ENCODE peak calls at places on chromosomes 3 and 15, in six cellular contexts. G, U, M, K, L and Q are unnamed samples.

GRCh38 chr15:69626095-69627066 is 173.8 kb downstream of the RPLP1 start:
- DNase-seq in L (no peak), U (no peak), K (no peak), G (no peak), M (no peak), Q (no peak)

GRCh38 chr3:11367116-11367781 is 95.1 kb downstream of the ATG7 start:
- DNase-seq in G (no peak), M (peak; percentile 86), U (peak; percentile 49), K (no peak), L (peak; percentile 82), Q (no peak)

GRCh38 chr15:32717290-32718081 is at the start of gene GREM1:
- DNase-seq in K (no peak), L (no peak), G (no peak), U (peak; percentile 81), M (peak; percentile 65), Q (no peak)

GRCh38 chr3:169659096-169659521 is 4.4 kb downstream of the MECOM start:
- DNase-seq in U (no peak), K (no peak), L (no peak), G (no peak), M (peak; percentile 63), Q (no peak)

GRCh38 chr3:105798381-105798934 is 70.4 kb downstream of the CBLB start:
- DNase-seq in K (no peak), U (no peak), L (no peak), M (no peak), G (no peak), Q (no peak)

GRCh38 chr3:146524961-146525360 is 19.4 kb downstream of the PLSCR1 start:
- DNase-seq in U (no peak), G (no peak), L (no peak), M (peak; percentile 23), K (no peak), Q (no peak)

GRCh38 chr15:49901867-49902775 is 216.9 kb downstream of the ATP8B4 start:
- DNase-seq in K (no peak), G (no peak), L (no peak), U (no peak), M (peak; percentile 91), Q (no peak)

GRCh38 chr15:63599401-63600000 is 2.3 kb downstream of the FBXL22 start:
- DNase-seq in K (no peak), M (peak; percentile 16), G (peak; percentile 29), L (peak; percentile 58), U (peak; percentile 55), Q (no peak)

GRCh38 chr3:48194446-48195071 is 6.3 kb upstream of the CDC25A start:
- DNase-seq in G (no peak), K (no peak), L (peak; percentile 63), M (peak; percentile 73), U (peak; percentile 72), Q (no peak)

GRCh38 chr15:77909131-77909940 is 168.2 kb downstream of the TBC1D2B start:
- DNase-seq in K (no peak), M (no peak), U (no peak), L (no peak), G (no peak), Q (no peak)

GRCh38 chr3:145902166-145902565 is 258.8 kb downstream of the PLOD2 start:
- DNase-seq in L (no peak), M (no peak), K (peak; percentile 9), G (no peak), U (no peak), Q (no peak)

GRCh38 chr3:162525052-162525451 is 1028.4 kb downstream of the OTOL1 start:
- DNase-seq in K (peak; percentile 82), U (peak; percentile 11), G (no peak), L (no peak), M (peak; percentile 94), Q (no peak)

GRCh38 chr3:20352547-20353164 is 166.7 kb upstream of the SGO1 start:
- DNase-seq in U (no peak), G (no peak), L (peak; percentile 31), M (no peak), K (no peak), Q (no peak)

GRCh38 chr3:46903341-46904302 is 26.1 kb downstream of the PTH1R start:
- DNase-seq in K (no peak), L (peak; percentile 39), G (no peak), M (peak; percentile 12), U (peak; percentile 71), Q (no peak)

GRCh38 chr15:47717036-47717611 is at the start of gene SEMA6D:
- DNase-seq in U (peak; percentile 91), K (peak; percentile 21), L (peak; percentile 87), G (no peak), M (peak; percentile 77), Q (no peak)

GRCh38 chr15:51367322-51367976 is 26.0 kb downstream of the GLDN start:
- DNase-seq in M (peak; percentile 91), G (no peak), U (no peak), K (no peak), L (no peak), Q (no peak)